ENCODE peak calls at places on chromosomes 4 and X, in six cellular contexts. S, M, L, X, P and U are unnamed samples.

GRCh38 chr4:149961876-149962597 is 116.2 kb upstream of the DCLK2 start:
- DNase-seq in S (no peak), M (no peak), L (no peak), X (no peak), P (no peak), U (no peak)

GRCh38 chrX:148501121-148502066 is 977 bp downstream of the AFF2 start:
- DNase-seq in S (no peak), M (peak; percentile 11), L (no peak), X (no peak), P (peak; percentile 54), U (peak; percentile 51)

GRCh38 chrX:109384569-109385174 is 97.2 kb downstream of the GUCY2F start:
- DNase-seq in S (no peak), M (peak; percentile 9), L (no peak), X (no peak), P (peak; percentile 33), U (no peak)

GRCh38 chr4:99815597-99816011 is 1.0 kb upstream of the DAPP1 start:
- DNase-seq in S (peak; percentile 61), M (no peak), L (no peak), X (no peak), P (no peak), U (no peak)

GRCh38 chr4:6595897-6596537 is 21.0 kb downstream of the MAN2B2 start:
- DNase-seq in S (no peak), M (no peak), L (no peak), X (no peak), P (peak; percentile 59), U (peak; percentile 69)

GRCh38 chr4:6204098-6204497 is 3.7 kb upstream of the JAKMIP1 start:
- DNase-seq in S (no peak), M (no peak), L (no peak), X (no peak), P (peak; percentile 51), U (no peak)

GRCh38 chr4:176270669-176271068 is 1.6 kb upstream of the ASB5 start:
- DNase-seq in S (peak; percentile 97), M (no peak), L (no peak), X (no peak), P (peak; percentile 80), U (no peak)

GRCh38 chrX:11430266-11430665 is 137.1 kb downstream of the AMELX start:
- DNase-seq in S (no peak), M (no peak), L (no peak), X (no peak), P (no peak), U (no peak)

GRCh38 chr4:144646523-144647094 is 653 bp downstream of the HHIP start:
- DNase-seq in S (no peak), M (peak; percentile 26), L (no peak), X (no peak), P (peak; percentile 38), U (peak; percentile 19)

GRCh38 chr4:74402692-74403460 is 37.9 kb downstream of the EREG start:
- DNase-seq in S (no peak), M (peak; percentile 4), L (no peak), X (no peak), P (no peak), U (no peak)

GRCh38 chr4:144592264-144592663 is 53.7 kb upstream of the HHIP start:
- DNase-seq in S (no peak), M (no peak), L (no peak), X (no peak), P (no peak), U (no peak)

GRCh38 chrX:118212817-118213183 is 96.2 kb upstream of the KLHL13 start:
- DNase-seq in S (no peak), M (peak; percentile 16), L (no peak), X (no peak), P (no peak), U (no peak)

GRCh38 chr4:37885496-37885895 is 5.4 kb upstream of the TBC1D1 start:
- DNase-seq in S (no peak), M (no peak), L (no peak), X (no peak), P (no peak), U (no peak)

GRCh38 chr4:108168672-108169562 is at the start of gene LEF1:
- DNase-seq in S (peak; percentile 28), M (peak; percentile 56), L (peak; percentile 52), X (peak; percentile 55), P (peak; percentile 90), U (peak; percentile 76)

GRCh38 chr4:154456240-154456639 is 35.4 kb downstream of the DCHS2 start:
- DNase-seq in S (no peak), M (no peak), L (no peak), X (no peak), P (no peak), U (no peak)

GRCh38 chr4:184446132-184446531 is 28.2 kb downstream of the IRF2 start:
- DNase-seq in S (no peak), M (no peak), L (no peak), X (no peak), P (no peak), U (no peak)